ENCODE peak calls at places on chromosomes 12 and 14, in eight cellular contexts. One of them, this sample, is unnamed.

GRCh38 chr12:33676866-33677265 is 237.2 kb upstream of the SYT10 start:
- DNase-seq in fibroblast of lung: no peak
- DNase-seq in CD8-positive, alpha-beta T cell: no peak
- DNase-seq in HCT116: no peak
- DNase-seq in body of pancreas: no peak
- DNase-seq in aorta: no peak
- DNase-seq in IMR-90: no peak
- DNase-seq in MG63: no peak
- DNase-seq in this sample: no peak

GRCh38 chr12:49945394-49946080 is 5.0 kb upstream of the AQP2 start:
- DNase-seq in fibroblast of lung: peak; percentile 79
- DNase-seq in CD8-positive, alpha-beta T cell: peak; percentile 74
- DNase-seq in HCT116: peak; percentile 62
- DNase-seq in body of pancreas: peak; percentile 81
- DNase-seq in aorta: peak; percentile 87
- DNase-seq in IMR-90: peak; percentile 79
- DNase-seq in MG63: peak; percentile 85
- DNase-seq in this sample: peak; percentile 93

GRCh38 chr14:93475471-93475870 is 44.7 kb downstream of the UNC79 start:
- DNase-seq in fibroblast of lung: no peak
- DNase-seq in CD8-positive, alpha-beta T cell: no peak
- DNase-seq in HCT116: no peak
- DNase-seq in body of pancreas: no peak
- DNase-seq in aorta: no peak
- DNase-seq in IMR-90: no peak
- DNase-seq in MG63: no peak
- DNase-seq in this sample: no peak

GRCh38 chr14:99271288-99271941 is 582 bp downstream of the BCL11B start:
- DNase-seq in fibroblast of lung: no peak
- DNase-seq in CD8-positive, alpha-beta T cell: no peak
- DNase-seq in HCT116: no peak
- DNase-seq in body of pancreas: no peak
- DNase-seq in aorta: no peak
- DNase-seq in IMR-90: no peak
- DNase-seq in MG63: no peak
- DNase-seq in this sample: no peak

GRCh38 chr12:62006076-62006732 is 254.0 kb upstream of the USP15 start:
- DNase-seq in fibroblast of lung: peak; percentile 53
- DNase-seq in CD8-positive, alpha-beta T cell: no peak
- DNase-seq in HCT116: peak; percentile 45
- DNase-seq in body of pancreas: peak; percentile 30
- DNase-seq in aorta: no peak
- DNase-seq in IMR-90: peak; percentile 36
- DNase-seq in MG63: no peak
- DNase-seq in this sample: no peak

GRCh38 chr14:29085546-29085945 is 319.0 kb downstream of the FOXG1 start:
- DNase-seq in fibroblast of lung: peak; percentile 18
- DNase-seq in CD8-positive, alpha-beta T cell: no peak
- DNase-seq in HCT116: no peak
- DNase-seq in body of pancreas: no peak
- DNase-seq in aorta: no peak
- DNase-seq in IMR-90: peak; percentile 5
- DNase-seq in MG63: no peak
- DNase-seq in this sample: no peak

GRCh38 chr12:91053951-91054715 is 3.7 kb downstream of the KERA start:
- DNase-seq in fibroblast of lung: peak; percentile 91
- DNase-seq in CD8-positive, alpha-beta T cell: no peak
- DNase-seq in HCT116: no peak
- DNase-seq in body of pancreas: peak; percentile 13
- DNase-seq in aorta: no peak
- DNase-seq in IMR-90: peak; percentile 72
- DNase-seq in MG63: peak; percentile 45
- DNase-seq in this sample: no peak

GRCh38 chr12:127594351-127594970 is 672.5 kb upstream of the TMEM132C start:
- DNase-seq in fibroblast of lung: no peak
- DNase-seq in CD8-positive, alpha-beta T cell: no peak
- DNase-seq in HCT116: no peak
- DNase-seq in body of pancreas: no peak
- DNase-seq in aorta: no peak
- DNase-seq in IMR-90: no peak
- DNase-seq in MG63: no peak
- DNase-seq in this sample: no peak

GRCh38 chr12:58491296-58491695 is 429.0 kb downstream of the LRIG3 start:
- DNase-seq in fibroblast of lung: peak; percentile 92
- DNase-seq in CD8-positive, alpha-beta T cell: no peak
- DNase-seq in HCT116: no peak
- DNase-seq in body of pancreas: no peak
- DNase-seq in aorta: no peak
- DNase-seq in IMR-90: peak; percentile 90
- DNase-seq in MG63: no peak
- DNase-seq in this sample: no peak

GRCh38 chr14:100215330-100215885 is 23.5 kb upstream of the YY1 start:
- DNase-seq in fibroblast of lung: no peak
- DNase-seq in CD8-positive, alpha-beta T cell: no peak
- DNase-seq in HCT116: no peak
- DNase-seq in body of pancreas: no peak
- DNase-seq in aorta: no peak
- DNase-seq in IMR-90: no peak
- DNase-seq in MG63: no peak
- DNase-seq in this sample: peak; percentile 36

GRCh38 chr14:77120771-77121743 is 20.5 kb downstream of the ZDHHC22 start:
- DNase-seq in fibroblast of lung: no peak
- DNase-seq in CD8-positive, alpha-beta T cell: no peak
- DNase-seq in HCT116: no peak
- DNase-seq in body of pancreas: no peak
- DNase-seq in aorta: no peak
- DNase-seq in IMR-90: no peak
- DNase-seq in MG63: no peak
- DNase-seq in this sample: no peak

DNA sequence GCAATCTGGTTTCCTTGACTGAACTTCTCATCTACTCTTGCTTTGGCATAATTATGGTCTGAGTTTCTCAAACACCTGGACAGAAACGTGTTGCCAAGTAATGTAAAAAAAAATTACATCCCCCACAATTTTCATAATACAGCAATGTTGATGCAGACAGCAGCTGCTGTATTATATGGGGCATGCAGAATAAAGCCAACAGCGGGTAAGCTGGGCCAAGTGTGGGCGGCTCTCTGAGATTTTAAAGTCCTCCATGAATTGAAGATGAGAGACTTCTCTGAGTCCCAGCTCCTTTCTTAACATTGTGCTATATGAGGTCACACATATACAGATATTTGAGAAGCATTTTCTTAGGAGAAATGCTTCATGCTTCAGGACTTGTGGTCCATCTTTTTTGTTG is 881.2 kb downstream of the GALC start:
- DNase-seq in fibroblast of lung: no peak
- DNase-seq in CD8-positive, alpha-beta T cell: no peak
- DNase-seq in HCT116: no peak
- DNase-seq in body of pancreas: no peak
- DNase-seq in aorta: no peak
- DNase-seq in IMR-90: no peak
- DNase-seq in MG63: no peak
- DNase-seq in this sample: no peak
- H3K4me3 ChIP-seq in fibroblast of lung: no peak overlapping the region
- H3K4me3 ChIP-seq in CD8-positive, alpha-beta T cell: no peak overlapping the region
- H3K4me3 ChIP-seq in HCT116: no peak overlapping the region
- H3K4me3 ChIP-seq in body of pancreas: no peak overlapping the region
- H3K4me3 ChIP-seq in aorta: no peak overlapping the region
- H3K4me3 ChIP-seq in IMR-90: no peak overlapping the region
- H3K4me3 ChIP-seq in MG63: no peak overlapping the region
- H3K4me3 ChIP-seq in this sample: no peak overlapping the region

GRCh38 chr14:103694572-103695026 is 20.7 kb downstream of the XRCC3 start:
- DNase-seq in fibroblast of lung: no peak
- DNase-seq in CD8-positive, alpha-beta T cell: no peak
- DNase-seq in HCT116: no peak
- DNase-seq in body of pancreas: no peak
- DNase-seq in aorta: no peak
- DNase-seq in IMR-90: no peak
- DNase-seq in MG63: no peak
- DNase-seq in this sample: peak; percentile 43
- H3K36me3 ChIP-seq in fibroblast of lung: peaks cover 40% of the 10 kb centered on the region
- H3K36me3 ChIP-seq in CD8-positive, alpha-beta T cell: peaks cover 21% of the 10 kb centered on the region
- H3K36me3 ChIP-seq in HCT116: peaks cover 7% of the 10 kb centered on the region
- H3K36me3 ChIP-seq in body of pancreas: peaks cover 9% of the 10 kb centered on the region
- H3K36me3 ChIP-seq in aorta: peaks cover 11% of the 10 kb centered on the region
- H3K36me3 ChIP-seq in IMR-90: peaks cover 44% of the 10 kb centered on the region
- H3K36me3 ChIP-seq in MG63: peaks cover 11% of the 10 kb centered on the region
- H3K36me3 ChIP-seq in this sample: peaks cover 8% of the 10 kb centered on the region

GRCh38 chr12:108693781-108694180 is 37.5 kb downstream of the CORO1C start:
- DNase-seq in fibroblast of lung: no peak
- DNase-seq in CD8-positive, alpha-beta T cell: no peak
- DNase-seq in HCT116: no peak
- DNase-seq in body of pancreas: no peak
- DNase-seq in aorta: no peak
- DNase-seq in IMR-90: no peak
- DNase-seq in MG63: no peak
- DNase-seq in this sample: no peak

GRCh38 chr12:108697905-108698304 is 33.4 kb downstream of the CORO1C start:
- DNase-seq in fibroblast of lung: no peak
- DNase-seq in CD8-positive, alpha-beta T cell: no peak
- DNase-seq in HCT116: no peak
- DNase-seq in body of pancreas: no peak
- DNase-seq in aorta: no peak
- DNase-seq in IMR-90: no peak
- DNase-seq in MG63: no peak
- DNase-seq in this sample: no peak

GRCh38 chr12:108696996-108697290 is 34.4 kb downstream of the CORO1C start:
- DNase-seq in fibroblast of lung: no peak
- DNase-seq in CD8-positive, alpha-beta T cell: no peak
- DNase-seq in HCT116: no peak
- DNase-seq in body of pancreas: no peak
- DNase-seq in aorta: no peak
- DNase-seq in IMR-90: no peak
- DNase-seq in MG63: no peak
- DNase-seq in this sample: no peak

GRCh38 chr12:108694812-108695278 is 36.5 kb downstream of the CORO1C start:
- DNase-seq in fibroblast of lung: no peak
- DNase-seq in CD8-positive, alpha-beta T cell: no peak
- DNase-seq in HCT116: no peak
- DNase-seq in body of pancreas: no peak
- DNase-seq in aorta: no peak
- DNase-seq in IMR-90: peak; percentile 74
- DNase-seq in MG63: peak; percentile 49
- DNase-seq in this sample: no peak

DNA sequence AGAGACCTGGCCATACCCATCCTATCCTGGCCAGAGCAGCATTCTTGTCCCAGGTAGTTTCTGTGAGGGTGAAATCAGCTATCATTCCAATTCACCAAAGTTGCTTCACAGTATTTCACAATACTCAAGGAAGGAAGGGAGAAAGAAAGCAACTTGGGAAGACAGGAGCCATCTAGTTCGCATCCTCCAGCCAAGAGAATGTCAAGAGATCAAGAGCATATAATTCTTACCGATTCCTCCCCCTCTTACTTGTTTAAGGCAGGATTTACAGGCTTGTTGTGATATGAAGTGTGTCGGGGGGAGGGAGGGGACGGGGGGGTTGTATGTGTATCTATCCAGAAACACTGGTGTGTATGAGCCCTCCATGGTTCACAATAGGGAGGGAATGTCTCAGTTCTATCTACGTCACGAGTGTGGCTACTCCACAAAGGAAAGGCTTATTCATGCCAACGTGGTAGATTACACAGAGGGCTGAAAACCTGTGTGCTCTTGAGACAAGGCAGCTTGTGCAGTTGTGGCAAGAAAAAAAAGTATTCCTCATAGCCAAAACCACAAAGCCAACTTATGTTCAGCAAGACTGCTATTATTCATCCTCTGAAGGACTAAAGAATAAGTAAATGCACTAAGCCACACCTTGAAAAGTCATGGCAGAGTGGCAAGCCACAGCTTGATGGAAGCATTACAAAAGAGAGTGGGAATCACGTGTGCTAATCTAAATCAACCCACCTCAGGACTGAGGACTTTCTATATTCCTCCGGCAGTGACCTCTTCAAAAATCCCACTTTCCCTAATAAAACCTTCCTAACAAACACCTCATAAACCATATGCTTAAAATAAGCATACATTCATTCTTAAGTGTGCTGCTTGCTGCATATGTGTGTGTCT is 35.0 kb downstream of the CORO1C start:
- DNase-seq in fibroblast of lung: peak; percentile 99
- DNase-seq in CD8-positive, alpha-beta T cell: no peak
- DNase-seq in HCT116: no peak
- DNase-seq in body of pancreas: no peak
- DNase-seq in aorta: no peak
- DNase-seq in IMR-90: peak; percentile 100
- DNase-seq in MG63: peak; percentile 69
- DNase-seq in this sample: no peak
- H3K4me3 ChIP-seq in fibroblast of lung: no peak overlapping the region
- H3K4me3 ChIP-seq in CD8-positive, alpha-beta T cell: no peak overlapping the region
- H3K4me3 ChIP-seq in HCT116: no peak overlapping the region
- H3K4me3 ChIP-seq in body of pancreas: no peak overlapping the region
- H3K4me3 ChIP-seq in aorta: no peak overlapping the region
- H3K4me3 ChIP-seq in IMR-90: peak overlapping the region; percentile 12
- H3K4me3 ChIP-seq in MG63: no peak overlapping the region
- H3K4me3 ChIP-seq in this sample: no peak overlapping the region

GRCh38 chr14:103684871-103685270 is 30.4 kb downstream of the XRCC3 start:
- DNase-seq in fibroblast of lung: no peak
- DNase-seq in CD8-positive, alpha-beta T cell: no peak
- DNase-seq in HCT116: no peak
- DNase-seq in body of pancreas: no peak
- DNase-seq in aorta: peak; percentile 17
- DNase-seq in IMR-90: no peak
- DNase-seq in MG63: no peak
- DNase-seq in this sample: no peak
- H3K36me3 ChIP-seq in fibroblast of lung: peaks cover 15% of the 10 kb centered on the region
- H3K36me3 ChIP-seq in CD8-positive, alpha-beta T cell: peaks cover 45% of the 10 kb centered on the region
- H3K36me3 ChIP-seq in HCT116: peaks cover 45% of the 10 kb centered on the region
- H3K36me3 ChIP-seq in body of pancreas: no peaks in the 10 kb centered on the region
- H3K36me3 ChIP-seq in aorta: peaks cover 10% of the 10 kb centered on the region
- H3K36me3 ChIP-seq in IMR-90: peaks cover 60% of the 10 kb centered on the region
- H3K36me3 ChIP-seq in MG63: peaks cover 28% of the 10 kb centered on the region
- H3K36me3 ChIP-seq in this sample: peaks cover 37% of the 10 kb centered on the region

DNA sequence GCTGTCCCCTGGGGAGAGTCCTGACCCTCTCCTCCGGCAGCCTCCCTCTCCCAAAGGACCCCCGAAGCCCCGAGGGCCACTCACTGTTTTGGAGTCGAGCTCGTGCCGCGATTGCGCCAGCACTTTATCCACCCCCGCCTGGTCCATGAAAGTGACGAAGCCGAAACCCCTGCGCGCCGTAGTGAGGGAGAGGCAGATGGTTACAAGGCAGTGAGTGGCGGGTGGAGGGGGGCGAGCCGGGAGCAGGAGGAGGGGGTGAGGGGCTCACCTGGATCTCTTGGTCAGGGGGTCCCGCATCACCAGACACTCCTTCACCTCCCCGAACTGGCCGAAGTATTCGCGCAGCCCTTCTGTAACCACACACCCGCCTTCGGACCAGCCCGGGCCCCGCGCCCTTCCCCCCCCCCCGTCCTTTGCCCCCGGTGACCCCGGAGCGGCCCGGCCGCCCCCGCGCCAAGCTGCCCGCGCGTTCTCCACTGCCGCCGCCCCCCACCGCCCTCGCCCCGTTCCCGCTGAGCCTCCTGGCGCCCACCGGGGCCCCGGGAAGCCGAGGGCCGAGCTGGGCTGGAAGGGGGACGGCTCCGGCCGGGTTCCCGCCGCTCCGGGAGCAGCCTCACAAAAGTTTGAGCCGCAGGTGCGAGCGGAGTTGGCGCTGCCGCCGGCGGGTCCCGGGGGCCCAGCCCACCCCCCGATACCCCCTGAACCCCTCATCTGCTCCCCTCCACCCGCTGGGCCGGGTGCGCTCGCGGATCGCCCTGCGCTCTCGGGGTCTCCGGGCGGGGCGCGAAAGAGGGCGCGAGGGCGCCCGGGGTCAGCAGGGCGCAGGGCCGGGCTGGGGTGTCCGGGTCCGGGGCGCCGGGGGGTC is 808 bp downstream of the MSI1 start:
- DNase-seq in fibroblast of lung: no peak
- DNase-seq in CD8-positive, alpha-beta T cell: no peak
- DNase-seq in HCT116: no peak
- DNase-seq in body of pancreas: peak; percentile 32
- DNase-seq in aorta: no peak
- DNase-seq in IMR-90: no peak
- DNase-seq in MG63: no peak
- DNase-seq in this sample: no peak
- H3K4me3 ChIP-seq in fibroblast of lung: no peak overlapping the region
- H3K4me3 ChIP-seq in CD8-positive, alpha-beta T cell: no peak overlapping the region
- H3K4me3 ChIP-seq in HCT116: peak overlapping the region; percentile 70
- H3K4me3 ChIP-seq in body of pancreas: peak overlapping the region; percentile 12
- H3K4me3 ChIP-seq in aorta: peak overlapping the region; percentile 75
- H3K4me3 ChIP-seq in IMR-90: no peak overlapping the region
- H3K4me3 ChIP-seq in MG63: peak overlapping the region; percentile 22
- H3K4me3 ChIP-seq in this sample: no peak overlapping the region